ENCODE peak calls at places on chromosomes 2 and 18, in six cellular contexts. X is GM13977, J is neural crest cell, S is fibroblast of mammary gland, F is prostate gland, P is kidney epithelial cell. T is an unnamed sample.

GRCh38 chr2:85914916-85915315 is 26.1 kb upstream of the ST3GAL5 start:
- DNase-seq in F (no peak), J (no peak), X (no peak), P (no peak), S (no peak), T (no peak)

GRCh38 chr2:230925443-230925878 is 419 bp upstream of the GPR55 start:
- DNase-seq in S (no peak), X (peak), F (no peak), P (no peak), J (no peak), T (peak)

GRCh38 chr2:148812306-148812705 is 62.7 kb upstream of the KIF5C start:
- DNase-seq in J (no peak), S (peak), F (peak), X (no peak), P (no peak), T (no peak)

GRCh38 chr2:222651721-222652420 is 4.0 kb downstream of the FARSB start:
- DNase-seq in X (no peak), F (no peak), S (peak), P (no peak), J (no peak), T (no peak)

GRCh38 chr18:59902180-59902992 is 2.6 kb downstream of the PMAIP1 start:
- DNase-seq in P (no peak), J (no peak), F (no peak), X (peak), S (peak), T (peak)

GRCh38 chr2:1546023-1546591 is 132.8 kb downstream of the TPO start:
- DNase-seq in P (no peak), J (peak), F (no peak), S (peak), X (peak), T (peak)

GRCh38 chr2:121999273-121999672 is 243.8 kb downstream of the TSN start:
- DNase-seq in J (no peak), F (peak), P (no peak), S (no peak), X (no peak), T (no peak)

GRCh38 chr2:86079981-86080911 is 25.4 kb downstream of the POLR1A start:
- DNase-seq in P (no peak), X (peak), F (peak), J (peak), S (peak), T (peak)

GRCh38 chr2:96861074-96861473 is 3.3 kb upstream of the ANKRD39 start:
- DNase-seq in F (no peak), S (no peak), X (no peak), P (no peak), J (no peak), T (no peak)

GRCh38 chr2:146837857-146838256 is 1007.0 kb upstream of the ACVR2A start:
- DNase-seq in J (no peak), S (peak), X (no peak), P (peak), F (no peak), T (no peak)

GRCh38 chr2:183069174-183069573 is 9.4 kb upstream of the DUSP19 start:
- DNase-seq in J (no peak), P (no peak), S (no peak), F (no peak), X (no peak), T (no peak)

GRCh38 chr18:45569566-45569965 is 45.7 kb upstream of the SLC14A2 start:
- DNase-seq in S (no peak), P (no peak), J (no peak), X (no peak), F (no peak), T (no peak)

GRCh38 chr2:162261032-162261945 is 18.0 kb upstream of the FAP start:
- DNase-seq in F (no peak), P (no peak), S (peak), J (no peak), X (peak), T (peak)

GRCh38 chr2:118974103-118974911 is 32.3 kb downstream of the MARCO start:
- DNase-seq in J (no peak), X (no peak), P (no peak), F (no peak), S (peak), T (no peak)

GRCh38 chr18:13491138-13491537 is 235.2 kb downstream of the FAM210A start:
- DNase-seq in X (no peak), F (no peak), J (no peak), P (no peak), S (no peak), T (no peak)

GRCh38 chr2:72895759-72896281 is 8.6 kb downstream of the SPR start:
- DNase-seq in S (peak), F (peak), J (no peak), P (no peak), X (no peak), T (no peak)

GRCh38 chr2:156320491-156320896 is 12.0 kb downstream of the NR4A2 start:
- DNase-seq in J (peak), F (no peak), X (peak), P (no peak), S (peak), T (no peak)

GRCh38 chr2:54859997-54860701 is 136.7 kb downstream of the EML6 start:
- DNase-seq in X (no peak), F (no peak), S (peak), P (peak), J (no peak), T (no peak)

GRCh38 chr18:72672364-72673151 is 128.4 kb upstream of the CBLN2 start:
- DNase-seq in X (peak), F (no peak), J (no peak), S (peak), P (no peak), T (peak)

GRCh38 chr2:149525323-149525722 is 62.3 kb downstream of the MMADHC start:
- DNase-seq in X (no peak), P (no peak), F (no peak), J (no peak), S (no peak), T (no peak)

GRCh38 chr18:49849331-49850217 is 36.2 kb upstream of the ACAA2 start:
- DNase-seq in J (no peak), P (peak), S (peak), X (no peak), F (no peak), T (no peak)

GRCh38 chr18:57644540-57644939 is 22.9 kb upstream of the NARS1 start:
- DNase-seq in J (no peak), S (peak), X (no peak), P (no peak), F (no peak), T (no peak)

GRCh38 chr2:238127165-238128060 is 11.1 kb upstream of the KLHL30 start:
- DNase-seq in J (no peak), S (peak), P (no peak), X (no peak), F (no peak), T (peak)
- TF ChIP-seq CTCF in J (no peak), S (no peak), P (peak), X (no peak), F (peak), T (no peak)

GRCh38 chr2:21367421-21367820 is 243.7 kb downstream of the TDRD15 start:
- DNase-seq in S (no peak), P (no peak), X (no peak), J (no peak), F (no peak), T (no peak)

GRCh38 chr2:21358971-21359370 is 235.2 kb downstream of the TDRD15 start:
- DNase-seq in J (no peak), X (no peak), F (no peak), P (no peak), S (no peak), T (no peak)

GRCh38 chr2:21361406-21361805 is 237.6 kb downstream of the TDRD15 start:
- DNase-seq in X (no peak), P (no peak), S (no peak), J (no peak), F (no peak), T (no peak)

GRCh38 chr2:21362101-21362500 is 238.3 kb downstream of the TDRD15 start:
- DNase-seq in J (no peak), S (no peak), F (no peak), X (no peak), P (no peak), T (no peak)

DNA sequence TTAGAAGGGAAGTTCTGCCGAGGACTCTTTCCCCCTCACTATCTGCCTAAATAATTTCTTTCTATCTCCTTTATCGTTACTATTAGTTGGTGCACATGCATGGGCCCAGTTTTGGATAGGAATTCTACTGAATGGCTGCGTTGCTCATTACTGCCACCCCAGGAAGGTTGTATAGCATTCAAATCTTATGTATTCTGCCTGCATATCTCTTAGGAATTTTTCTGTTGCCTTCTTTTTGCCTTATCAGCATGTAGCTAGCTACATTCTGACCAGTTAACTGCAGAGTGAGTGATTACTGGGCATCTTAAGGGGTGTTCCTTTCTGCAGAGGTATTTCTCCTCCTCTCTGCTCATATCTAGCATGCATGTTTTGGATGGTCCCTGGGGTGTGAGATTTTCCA is 239.6 kb downstream of the TDRD15 start:
- DNase-seq in P (no peak), F (no peak), X (no peak), J (no peak), S (no peak), T (no peak)
- TF ChIP-seq CTCF in P (peak), F (no peak), X (no peak), J (no peak), S (no peak), T (no peak)

DNA sequence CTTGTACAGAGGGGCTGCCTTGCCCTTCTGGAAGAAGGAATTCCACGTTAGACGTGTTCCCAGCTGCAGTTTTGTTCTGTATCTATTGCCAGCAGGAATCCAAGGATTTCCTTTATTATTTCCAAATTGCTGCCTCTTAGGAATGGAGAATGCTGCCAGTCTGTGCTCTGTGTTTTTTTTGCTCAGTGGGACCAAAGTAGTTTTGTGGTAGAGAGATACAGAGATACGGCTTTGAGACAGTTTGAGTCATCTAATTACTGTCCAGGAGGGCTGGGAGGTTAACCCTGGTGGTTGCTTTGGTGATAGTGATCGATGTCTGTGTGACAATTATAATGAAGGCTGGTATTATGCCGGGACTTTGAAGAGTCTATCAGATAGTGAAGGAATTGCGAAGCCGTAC is 26.3 kb downstream of the ASAP2 start:
- DNase-seq in S (no peak), X (no peak), J (no peak), P (no peak), F (no peak), T (no peak)
- TF ChIP-seq CTCF in S (no peak), X (no peak), J (no peak), P (no peak), F (no peak), T (no peak)

GRCh38 chr2:228901531-228901930 is 369.6 kb downstream of the PID1 start:
- DNase-seq in F (no peak), P (no peak), J (no peak), X (no peak), S (no peak), T (no peak)
- TF ChIP-seq CTCF in F (no peak), P (no peak), J (no peak), X (no peak), S (no peak), T (no peak)